ENCODE peak calls at places on chromosomes 2 and 18, in four cellular contexts. M is K562, F is GM12891, L is GM12878. K is an unnamed sample.

GRCh38 chr2:133012847-133013734 is 343.1 kb upstream of the LYPD1 start:
- DNase-seq in M (no peak), L (peak; percentile 15), F (no peak), K (no peak)

GRCh38 chr2:49796221-49796705 is 641.9 kb upstream of the FSHR start:
- DNase-seq in F (no peak), M (no peak), L (no peak), K (no peak)

GRCh38 chr2:136393515-136393914 is 275.6 kb upstream of the CXCR4 start:
- DNase-seq in F (no peak), L (no peak), M (no peak), K (no peak)

GRCh38 chr2:73284296-73285161 is at the start of gene FBXO41:
- DNase-seq in F (peak; percentile 90), L (peak; percentile 47), M (peak; percentile 88), K (peak; percentile 82)

GRCh38 chr2:109237792-109238191 is 108.8 kb downstream of the SH3RF3 start:
- DNase-seq in L (no peak), M (no peak), F (no peak), K (no peak)

GRCh38 chr2:66581461-66582363 is 146.8 kb downstream of the MEIS1 start:
- DNase-seq in L (no peak), F (no peak), M (no peak), K (no peak)

GRCh38 chr18:58402247-58402646 is 226.6 kb downstream of the ALPK2 start:
- DNase-seq in M (no peak), L (no peak), F (no peak), K (no peak)

GRCh38 chr2:184875911-184876310 is 277.6 kb downstream of the ZNF804A start:
- DNase-seq in L (no peak), M (no peak), F (no peak), K (no peak)

GRCh38 chr18:75462178-75462832 is 34.8 kb upstream of the SMIM21 start:
- DNase-seq in M (no peak), L (no peak), F (no peak), K (no peak)

GRCh38 chr2:150876201-150877085 is 385.2 kb downstream of the RBM43 start:
- DNase-seq in L (no peak), F (no peak), M (no peak), K (no peak)

GRCh38 chr2:20365249-20365817 is 14.7 kb upstream of the PUM2 start:
- DNase-seq in F (peak; percentile 46), M (no peak), L (peak; percentile 95), K (no peak)

GRCh38 chr2:211144078-211144477 is 587.7 kb downstream of the CPS1 start:
- DNase-seq in F (no peak), L (no peak), M (no peak), K (no peak)

GRCh38 chr2:188193230-188193629 is 98.4 kb upstream of the GULP1 start:
- DNase-seq in F (no peak), L (no peak), M (no peak), K (no peak)

GRCh38 chr2:181411105-181411849 is 45.9 kb upstream of the ITGA4 start:
- DNase-seq in L (peak; percentile 30), M (no peak), F (no peak), K (peak; percentile 51)

GRCh38 chr2:83990601-83991000 is 468.5 kb downstream of the SUCLG1 start:
- DNase-seq in L (no peak), M (no peak), F (no peak), K (no peak)

GRCh38 chr2:227460079-227460485 is 11.9 kb upstream of the AGFG1 start:
- DNase-seq in F (no peak), L (no peak), M (no peak), K (peak; percentile 14)

GRCh38 chr2:72788756-72789155 is 37.1 kb downstream of the EXOC6B start:
- DNase-seq in F (no peak), M (no peak), L (no peak), K (no peak)

GRCh38 chr2:212536385-212537310 is 2.0 kb downstream of the ERBB4 start:
- DNase-seq in L (no peak), F (no peak), M (no peak), K (no peak)

GRCh38 chr2:68901199-68901515 is 30.0 kb upstream of the BMP10 start:
- DNase-seq in F (no peak), M (no peak), L (no peak), K (peak; percentile 57)

GRCh38 chr2:216298719-216299118 is 73.6 kb downstream of the MARCHF4 start:
- DNase-seq in F (no peak), L (no peak), M (no peak), K (no peak)

GRCh38 chr2:111121028-111121872 is 536 bp downstream of the BCL2L11 start:
- DNase-seq in M (peak; percentile 46), L (no peak), F (no peak), K (no peak)

GRCh38 chr18:34890486-34891085 is 150.6 kb upstream of the MAPRE2 start:
- DNase-seq in L (no peak), F (no peak), M (no peak), K (peak; percentile 42)

GRCh38 chr2:29058082-29058481 is 16.2 kb downstream of the PCARE start:
- DNase-seq in F (no peak), M (no peak), L (no peak), K (no peak)

GRCh38 chr2:149087751-149088150 is 49.3 kb downstream of the LYPD6B start:
- DNase-seq in F (no peak), M (no peak), L (no peak), K (no peak)

GRCh38 chr2:179861027-179861776 is at the start of gene ZNF385B:
- DNase-seq in M (no peak), F (peak; percentile 22), L (no peak), K (no peak)

GRCh38 chr18:79934311-79935097 is 16.9 kb downstream of the SLC66A2 start:
- DNase-seq in M (peak; percentile 13), L (no peak), F (no peak), K (no peak)

DNA sequence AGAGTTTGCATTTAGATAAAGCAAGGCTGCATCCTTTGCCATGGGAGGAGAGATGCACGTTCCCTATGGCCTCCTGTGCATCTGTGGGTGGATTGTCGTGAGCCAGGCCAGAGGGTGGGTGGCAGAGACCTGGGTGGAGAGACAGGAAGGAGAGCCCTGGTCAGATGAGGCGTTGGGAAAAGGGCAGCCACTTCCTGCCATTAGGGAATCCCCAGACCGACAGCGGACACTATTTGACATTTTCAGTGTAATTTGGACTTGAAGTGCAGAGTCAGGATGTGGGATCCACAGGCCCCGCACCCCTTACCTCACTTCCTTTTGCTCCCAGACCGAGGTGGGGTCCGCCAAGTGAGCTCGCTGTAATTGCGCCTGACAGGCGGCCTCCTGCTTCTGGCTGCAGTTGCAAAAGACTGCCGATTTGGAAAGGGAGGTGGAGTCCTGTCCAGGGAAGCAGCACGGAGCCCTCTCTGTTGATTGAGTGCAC is 150.0 kb downstream of the DYSF start:
- DNase-seq in F (no peak), L (no peak), M (no peak), K (peak; percentile 52)
- TF ChIP-seq SPI1 in F (no peak), L (no peak), M (no peak), K (no peak)

DNA sequence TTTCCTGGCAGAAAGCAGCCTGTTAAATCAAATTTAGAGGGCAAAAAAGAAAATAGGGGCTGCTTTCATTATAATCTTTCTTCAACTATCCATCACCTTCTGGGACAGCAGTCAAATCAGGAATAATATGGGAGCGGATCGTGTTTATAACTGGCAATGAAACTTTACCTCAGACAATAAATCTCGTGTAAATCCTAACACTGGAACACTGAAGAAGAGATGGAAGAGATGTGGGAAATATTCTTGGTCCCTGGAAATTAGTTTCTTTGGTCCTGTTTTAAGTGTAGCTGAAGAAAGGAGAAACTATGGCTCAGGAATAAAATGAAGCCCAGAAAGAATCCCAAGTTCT is 77.6 kb upstream of the SERTAD2 start:
- DNase-seq in L (no peak), F (no peak), M (no peak), K (no peak)
- TF ChIP-seq SPI1 in L (no peak), F (no peak), M (no peak), K (no peak)

DNA sequence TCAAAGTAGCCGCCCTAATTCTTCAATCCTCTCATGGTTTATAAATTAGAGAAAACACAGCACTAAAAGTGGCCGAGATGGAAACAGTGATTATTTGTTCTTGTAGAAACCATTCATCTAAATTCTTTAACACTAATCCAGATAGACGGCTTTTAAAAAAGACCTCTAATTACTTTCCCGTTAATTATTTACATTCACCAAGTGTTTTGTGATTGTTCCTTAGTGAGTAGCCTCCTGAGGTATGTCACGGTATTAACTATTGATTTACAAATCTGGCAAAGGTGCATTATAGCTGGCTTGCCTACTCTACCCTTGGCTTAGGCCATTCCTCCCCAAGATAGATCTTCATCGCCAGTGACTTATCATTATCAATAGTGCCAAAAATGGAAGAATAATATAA is 436.4 kb upstream of the ST6GAL2 start:
- DNase-seq in M (no peak), L (no peak), F (no peak), K (no peak)
- TF ChIP-seq SPI1 in M (no peak), L (no peak), F (no peak), K (no peak)

GRCh38 chr2:201974651-201975050 is 59.0 kb upstream of the FZD7 start:
- DNase-seq in F (no peak), L (no peak), M (no peak), K (no peak)
- TF ChIP-seq SPI1 in F (no peak), L (no peak), M (no peak), K (no peak)

GRCh38 chr2:157627594-157628281 is 926 bp downstream of the ACVR1C start:
- DNase-seq in L (no peak), F (no peak), M (no peak), K (no peak)

GRCh38 chr2:157628282-157628531 is 457 bp downstream of the ACVR1C start:
- DNase-seq in M (no peak), L (no peak), F (no peak), K (no peak)

GRCh38 chr2:157625311-157625710 is 3.4 kb downstream of the ACVR1C start:
- DNase-seq in F (no peak), M (no peak), L (no peak), K (no peak)

DNA sequence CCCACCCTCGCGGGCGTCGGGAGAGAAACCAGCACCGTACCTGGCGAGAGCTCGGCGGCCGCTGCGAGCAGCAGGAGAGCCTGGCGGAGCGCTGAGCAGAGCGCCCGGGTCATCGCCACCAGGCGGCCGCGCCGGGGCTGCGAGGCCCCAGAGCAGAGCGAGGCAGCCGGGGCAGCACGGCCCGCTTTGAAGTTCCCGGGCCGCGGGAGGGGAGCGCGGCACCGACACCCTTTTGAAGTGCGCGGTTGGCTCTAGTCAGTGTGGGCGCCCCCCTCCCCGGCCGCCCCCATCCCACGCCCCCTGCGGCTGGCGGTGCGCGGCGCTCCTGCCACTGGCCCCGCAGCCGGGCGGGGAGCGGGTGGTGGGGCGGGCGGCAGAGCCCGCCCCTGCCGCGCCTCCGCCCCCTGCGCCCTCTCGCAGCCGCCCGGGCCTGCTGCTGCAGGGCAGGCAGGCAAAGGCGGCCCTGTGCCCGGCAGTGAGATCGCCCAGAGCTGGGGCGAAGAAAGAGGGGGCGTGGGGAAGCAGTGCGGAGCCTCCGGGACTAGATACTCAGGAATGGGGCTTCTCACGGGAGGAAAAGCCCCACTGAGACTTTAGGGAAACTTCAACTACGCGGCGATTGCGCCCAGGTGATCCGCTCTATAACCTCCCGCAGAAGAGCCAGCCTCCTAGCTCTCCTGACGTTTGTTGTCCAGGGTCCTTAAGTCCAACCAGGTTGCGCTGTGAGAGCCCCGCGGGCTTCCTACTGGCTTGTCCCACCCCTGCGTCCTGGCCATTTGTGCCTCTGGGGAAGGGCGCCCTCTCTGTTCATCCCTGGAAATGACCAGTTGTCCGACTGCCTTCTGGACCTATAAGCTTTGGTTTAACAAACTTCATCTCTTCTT is at the start of gene ACVR1C:
- DNase-seq in M (peak; percentile 69), L (no peak), F (peak; percentile 60), K (no peak)
- TF ChIP-seq SPI1 in M (no peak), L (no peak), F (no peak), K (no peak)